ENCODE peak calls at places on chromosome 12, in four cellular contexts. B is GM12878, M is K562, Y is HL-60. W is an unnamed sample.

GRCh38 chr12:110680032-110680431 is 8.9 kb downstream of the HVCN1 start:
- DNase-seq in B (no peak), M (no peak), Y (no peak), W (no peak)

GRCh38 chr12:120640840-120641833 is 711 bp downstream of the CABP1 start:
- DNase-seq in B (no peak), M (peak), Y (peak), W (peak)

GRCh38 chr12:57128519-57129247 is 400 bp downstream of the LRP1 start:
- DNase-seq in B (no peak), M (no peak), Y (no peak), W (no peak)

GRCh38 chr12:53737951-53738833 is 10.9 kb upstream of the CALCOCO1 start:
- DNase-seq in B (no peak), M (peak), Y (no peak), W (no peak)

GRCh38 chr12:45720069-45720468 is 9.4 kb upstream of the ARID2 start:
- DNase-seq in B (no peak), M (no peak), Y (no peak), W (no peak)

GRCh38 chr12:114681149-114681849 is 2.7 kb downstream of the TBX3 start:
- DNase-seq in B (no peak), M (no peak), Y (no peak), W (no peak)

GRCh38 chr12:133057446-133057845 is 20.1 kb downstream of the ZNF84 start:
- DNase-seq in B (no peak), M (no peak), Y (no peak), W (no peak)

GRCh38 chr12:117208206-117208605 is 17.9 kb upstream of the FBXO21 start:
- DNase-seq in B (no peak), M (no peak), Y (no peak), W (no peak)

DNA sequence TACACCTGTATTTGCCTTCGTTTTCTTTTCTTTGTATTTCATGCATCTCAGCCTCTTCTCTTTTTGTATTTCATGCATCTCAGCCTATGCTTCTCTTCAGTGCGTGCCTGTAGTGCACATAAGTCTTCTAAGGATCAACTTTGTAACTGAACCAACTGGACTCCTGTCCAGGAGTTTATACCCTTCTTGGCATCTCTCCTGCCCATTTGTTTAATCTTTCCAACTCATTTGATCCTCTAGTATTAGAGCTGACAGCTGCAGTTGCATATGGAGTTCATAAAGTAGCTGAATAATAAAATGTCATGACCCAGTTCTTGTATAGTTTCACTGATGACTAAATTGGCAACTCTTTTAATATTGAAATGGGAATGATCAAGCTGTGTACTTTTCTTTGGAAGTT is 89.7 kb downstream of the FGD4 start:
- DNase-seq in B (no peak), M (no peak), Y (no peak), W (no peak)
- TF ChIP-seq SPI1 in B (no peak), M (no peak), Y (no peak), W (no peak)

GRCh38 chr12:77808534-77808933 is 22.2 kb upstream of the NAV3 start:
- DNase-seq in B (no peak), M (no peak), Y (no peak), W (no peak)
- TF ChIP-seq SPI1 in B (no peak), M (no peak), Y (no peak), W (no peak)

GRCh38 chr12:4223273-4223855 is 50.2 kb upstream of the CCND2 start:
- DNase-seq in B (no peak), M (no peak), Y (no peak), W (no peak)

GRCh38 chr12:4224211-4224878 is 49.2 kb upstream of the CCND2 start:
- DNase-seq in B (no peak), M (no peak), Y (no peak), W (no peak)

GRCh38 chr12:4220489-4220888 is 53.1 kb upstream of the CCND2 start:
- DNase-seq in B (no peak), M (no peak), Y (no peak), W (no peak)

GRCh38 chr12:4217091-4217490 is 56.5 kb upstream of the CCND2 start:
- DNase-seq in B (no peak), M (no peak), Y (peak), W (no peak)

DNA sequence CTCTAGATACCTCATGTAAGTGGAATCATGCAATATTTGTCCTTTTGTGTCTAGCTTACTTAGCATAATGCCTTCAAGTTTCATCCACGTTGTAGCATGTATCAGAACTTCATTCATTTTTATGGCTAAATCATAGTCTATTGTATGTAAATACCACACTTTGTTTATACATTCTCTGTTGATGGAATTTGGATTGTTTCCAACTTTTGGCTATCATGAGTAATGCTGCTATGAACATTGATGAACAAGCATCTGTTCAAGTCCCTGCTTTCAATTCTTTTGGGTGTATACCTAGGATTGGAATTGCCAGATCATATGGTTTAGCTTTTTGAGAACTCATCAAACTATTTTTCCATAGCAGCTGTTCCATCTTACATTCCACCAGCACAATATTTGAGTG is 52.4 kb upstream of the CCND2 start:
- DNase-seq in B (no peak), M (no peak), Y (no peak), W (no peak)
- TF ChIP-seq SPI1 in B (no peak), M (no peak), Y (no peak), W (no peak)

GRCh38 chr12:14782756-14783155 is 20.5 kb downstream of the WBP11 start:
- DNase-seq in B (no peak), M (no peak), Y (no peak), W (no peak)

GRCh38 chr12:14785568-14785967 is 17.7 kb downstream of the WBP11 start:
- DNase-seq in B (no peak), M (no peak), Y (no peak), W (no peak)

GRCh38 chr12:14781563-14781962 is 21.7 kb downstream of the WBP11 start:
- DNase-seq in B (no peak), M (no peak), Y (no peak), W (no peak)

GRCh38 chr12:14780851-14781250 is 22.4 kb downstream of the WBP11 start:
- DNase-seq in B (no peak), M (no peak), Y (no peak), W (no peak)

DNA sequence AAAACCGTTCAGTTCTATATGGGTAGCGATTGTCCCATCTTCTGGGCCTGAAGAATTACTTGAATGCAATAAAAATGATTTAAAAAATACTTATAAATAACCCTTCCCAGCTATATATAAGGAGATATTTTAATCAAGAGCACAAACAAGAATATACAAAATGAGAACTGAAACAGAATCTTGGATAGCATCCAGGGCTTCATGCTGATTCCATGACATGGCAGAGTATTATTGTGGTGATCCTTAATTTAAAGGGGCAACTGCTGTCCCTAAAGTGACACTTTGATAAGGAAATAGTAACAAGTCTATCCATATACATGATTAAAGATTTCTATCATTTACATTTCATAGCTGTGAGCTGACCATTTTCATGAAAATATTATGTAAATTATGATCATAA is 18.8 kb downstream of the WBP11 start:
- DNase-seq in B (no peak), M (no peak), Y (no peak), W (no peak)
- TF ChIP-seq SPI1 in B (no peak), M (no peak), Y (no peak), W (no peak)

DNA sequence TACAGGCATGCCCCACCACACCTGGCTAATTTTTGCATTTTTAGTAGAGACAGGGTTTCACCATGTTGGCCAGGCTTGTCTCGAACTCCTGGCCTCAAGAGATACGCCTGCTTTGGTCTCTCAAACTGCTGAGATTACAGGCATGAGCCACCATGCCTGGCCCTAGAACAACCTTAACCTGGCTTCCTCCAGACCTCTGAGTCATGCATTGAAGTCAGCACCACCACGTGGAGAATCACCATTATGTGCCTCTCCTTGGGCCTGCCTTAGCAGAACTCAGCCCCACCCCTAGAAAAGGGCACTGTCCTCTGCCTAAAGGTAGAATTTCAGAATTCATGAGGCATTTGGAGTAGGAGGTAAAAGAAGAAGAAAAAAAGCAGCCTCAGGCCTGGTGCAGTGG is 49.0 kb downstream of the LIMA1 start:
- DNase-seq in B (no peak), M (peak), Y (peak), W (no peak)
- TF ChIP-seq SPI1 in B (no peak), M (no peak), Y (no peak), W (no peak)

DNA sequence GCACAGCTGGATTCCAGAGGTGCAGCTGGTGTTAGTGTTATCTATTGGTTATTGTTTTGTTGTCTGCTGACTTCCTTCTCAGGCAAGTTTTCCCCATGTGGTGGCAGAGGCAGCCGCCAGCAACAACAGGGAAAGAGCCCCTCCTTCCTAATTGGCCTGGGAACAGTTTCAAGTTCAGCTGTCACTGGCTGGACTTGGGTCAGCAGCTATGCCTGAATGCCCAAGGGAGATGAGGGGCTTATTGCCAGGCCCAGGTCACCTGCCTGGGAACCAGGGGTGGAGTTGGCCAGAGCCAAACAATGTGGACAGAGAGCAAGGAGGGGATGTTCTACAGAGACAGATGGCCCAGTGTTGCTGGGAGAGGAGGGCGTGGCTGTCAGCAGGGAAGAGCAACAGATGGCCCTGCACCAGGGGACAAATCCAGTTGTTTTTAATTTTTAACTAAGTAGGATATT is 38.3 kb downstream of the TPCN1 start:
- DNase-seq in B (no peak), M (peak), Y (no peak), W (no peak)
- TF ChIP-seq SPI1 in B (no peak), M (no peak), Y (no peak), W (no peak)

DNA sequence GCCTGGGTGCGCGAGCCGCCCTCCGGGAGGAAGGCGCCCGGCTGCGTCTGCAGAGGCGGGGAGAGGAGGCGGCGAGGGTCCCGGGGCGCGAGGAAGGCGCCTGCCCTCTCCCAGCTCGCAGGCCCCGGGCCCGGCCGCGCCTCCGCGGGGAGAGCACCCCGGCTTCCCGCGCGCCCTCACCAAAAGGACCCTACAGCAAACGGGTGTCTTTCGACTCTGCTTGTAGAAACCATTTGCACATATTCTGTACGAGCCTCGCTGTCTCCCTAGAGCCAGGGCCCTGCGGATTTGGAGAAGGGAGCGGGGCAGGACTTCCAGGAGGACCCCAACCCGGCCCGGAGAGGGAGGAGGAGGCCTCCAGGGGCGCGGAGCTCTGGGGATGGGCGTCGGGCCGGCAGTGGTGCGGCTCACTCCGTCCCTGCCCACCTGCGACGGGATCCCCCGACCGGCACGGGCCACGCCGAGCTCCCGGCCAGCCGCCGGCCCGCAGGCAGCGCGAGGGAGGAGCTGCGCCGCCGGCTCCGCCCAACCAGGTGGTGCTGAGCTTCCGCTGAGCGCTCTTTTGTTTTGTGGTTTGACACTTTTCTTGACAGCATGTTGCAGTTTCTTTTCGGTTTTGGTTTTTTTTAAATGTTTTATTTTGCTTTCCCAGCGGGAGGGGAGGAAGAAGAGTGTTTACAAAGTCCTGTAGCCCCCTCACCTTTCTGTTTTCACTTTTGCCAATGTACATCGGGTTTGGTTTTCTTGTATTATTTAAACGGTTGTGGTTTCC is 103.2 kb upstream of the FKBP4 start:
- DNase-seq in B (peak), M (peak), Y (peak), W (peak)
- TF ChIP-seq SPI1 in B (no peak), M (no peak), Y (no peak), W (no peak)

GRCh38 chr12:47280543-47281330 is 201.0 kb upstream of the AMIGO2 start:
- DNase-seq in B (no peak), M (no peak), Y (no peak), W (no peak)

GRCh38 chr12:47277972-47278448 is 198.3 kb upstream of the AMIGO2 start:
- DNase-seq in B (no peak), M (peak), Y (no peak), W (no peak)

GRCh38 chr12:47282206-47282605 is 202.4 kb upstream of the AMIGO2 start:
- DNase-seq in B (no peak), M (no peak), Y (no peak), W (no peak)

GRCh38 chr12:47277071-47277408 is 197.3 kb upstream of the AMIGO2 start:
- DNase-seq in B (no peak), M (no peak), Y (no peak), W (no peak)

GRCh38 chr12:47281667-47282171 is 202.0 kb upstream of the AMIGO2 start:
- DNase-seq in B (no peak), M (peak), Y (no peak), W (no peak)
- TF ChIP-seq SPI1 in B (no peak), M (no peak), Y (no peak), W (no peak)

W was measured in GM12891.